ENCODE peak calls at places on chromosomes 1 and 21, in six cellular contexts. T is K562, W is H1, X is GM12891, E is GM12878, F is HepG2. R is an unnamed sample.

GRCh38 chr1:117147856-117148588 is 26.5 kb upstream of the TRIM45 start:
- DNase-seq in T (no peak), W (no peak), X (no peak), E (no peak), F (no peak), R (no peak)

GRCh38 chr21:25149022-25149421 is 458.3 kb downstream of the MRPL39 start:
- DNase-seq in T (no peak), W (no peak), X (no peak), E (no peak), F (no peak), R (no peak)

GRCh38 chr1:19723874-19724273 is 59.2 kb downstream of the HTR6 start:
- DNase-seq in T (no peak), W (no peak), X (no peak), E (no peak), F (no peak), R (no peak)

GRCh38 chr1:31639543-31639942 is 5.1 kb downstream of the PEF1 start:
- DNase-seq in T (no peak), W (no peak), X (no peak), E (no peak), F (no peak), R (no peak)

GRCh38 chr1:101302831-101303511 is 66.2 kb downstream of the S1PR1 start:
- DNase-seq in T (no peak), W (no peak), X (no peak), E (no peak), F (no peak), R (no peak)

GRCh38 chr1:29518183-29518835 is 282.0 kb downstream of the PTPRU start:
- DNase-seq in T (no peak), W (no peak), X (no peak), E (no peak), F (no peak), R (no peak)

GRCh38 chr1:168691541-168691940 is 37.5 kb downstream of the DPT start:
- DNase-seq in T (no peak), W (no peak), X (no peak), E (no peak), F (no peak), R (no peak)

GRCh38 chr1:59375321-59376220 is 78.7 kb downstream of the FGGY start:
- DNase-seq in T (no peak), W (no peak), X (no peak), E (no peak), F (no peak), R (no peak)

GRCh38 chr1:203340112-203340804 is 10.7 kb downstream of the FMOD start:
- DNase-seq in T (peak), W (no peak), X (peak), E (no peak), F (peak), R (peak)

GRCh38 chr1:161884475-161884874 is 118.4 kb downstream of the ATF6 start:
- DNase-seq in T (no peak), W (no peak), X (no peak), E (no peak), F (no peak), R (no peak)

GRCh38 chr1:40312238-40313205 is 4.6 kb downstream of the COL9A2 start:
- DNase-seq in T (no peak), W (no peak), X (peak), E (peak), F (peak), R (peak)

GRCh38 chr1:225772323-225772768 is 5.3 kb upstream of the SRP9 start:
- DNase-seq in T (peak), W (peak), X (no peak), E (no peak), F (peak), R (peak)

GRCh38 chr1:112673589-112674439 is 645 bp upstream of the MOV10 start:
- DNase-seq in T (no peak), W (no peak), X (no peak), E (no peak), F (peak), R (no peak)

GRCh38 chr1:17587693-17588047 is 48.2 kb downstream of the ARHGEF10L start:
- DNase-seq in T (no peak), W (no peak), X (no peak), E (no peak), F (peak), R (no peak)

GRCh38 chr1:30768830-30769718 is 11.5 kb upstream of the LAPTM5 start:
- DNase-seq in T (peak), W (no peak), X (no peak), E (no peak), F (no peak), R (no peak)

GRCh38 chr1:107529511-107530149 is 388.8 kb downstream of the NTNG1 start:
- DNase-seq in T (peak), W (no peak), X (peak), E (peak), F (peak), R (peak)

GRCh38 chr1:112358798-112359408 is 37.1 kb upstream of the CTTNBP2NL start:
- DNase-seq in T (peak), W (peak), X (peak), E (no peak), F (peak), R (peak)

GRCh38 chr1:102498929-102499328 is 502.2 kb upstream of the OLFM3 start:
- DNase-seq in T (no peak), W (no peak), X (no peak), E (no peak), F (no peak), R (no peak)

GRCh38 chr1:175749075-175749474 is 5.7 kb upstream of the TNR start:
- DNase-seq in T (no peak), W (no peak), X (no peak), E (no peak), F (no peak), R (no peak)

GRCh38 chr1:43439781-43440180 is 13.9 kb downstream of the HYI start:
- DNase-seq in T (no peak), W (no peak), X (no peak), E (no peak), F (no peak), R (no peak)

GRCh38 chr1:156727914-156728598 is at the start of gene METTL25B:
- DNase-seq in T (peak), W (peak), X (peak), E (no peak), F (peak), R (peak)

GRCh38 chr1:176904057-176904815 is 260.3 kb downstream of the ASTN1 start:
- DNase-seq in T (no peak), W (peak), X (no peak), E (no peak), F (no peak), R (no peak)

GRCh38 chr1:61637470-61637869 is 87.5 kb downstream of the TM2D1 start:
- DNase-seq in T (no peak), W (no peak), X (no peak), E (no peak), F (no peak), R (no peak)

GRCh38 chr1:61639937-61640336 is 85.0 kb downstream of the TM2D1 start:
- DNase-seq in T (no peak), W (no peak), X (no peak), E (no peak), F (no peak), R (no peak)

GRCh38 chr1:61636814-61637213 is 88.1 kb downstream of the TM2D1 start:
- DNase-seq in T (no peak), W (no peak), X (no peak), E (no peak), F (no peak), R (no peak)

GRCh38 chr1:61639218-61639617 is 85.7 kb downstream of the TM2D1 start:
- DNase-seq in T (no peak), W (no peak), X (no peak), E (no peak), F (no peak), R (no peak)

GRCh38 chr1:61638296-61638695 is 86.6 kb downstream of the TM2D1 start:
- DNase-seq in T (no peak), W (no peak), X (no peak), E (no peak), F (no peak), R (no peak)
- TF ChIP-seq POLR2AphosphoS5 in T (no peak), W (no peak), X (no peak), E (no peak), F (no peak), R (no peak)

GRCh38 chr1:214518387-214518786 is 33.0 kb downstream of the PTPN14 start:
- DNase-seq in T (no peak), W (no peak), X (no peak), E (no peak), F (no peak), R (no peak)
- TF ChIP-seq TAF1 in T (no peak), W (no peak), X (no peak), E (no peak), F (no peak), R (no peak)

DNA sequence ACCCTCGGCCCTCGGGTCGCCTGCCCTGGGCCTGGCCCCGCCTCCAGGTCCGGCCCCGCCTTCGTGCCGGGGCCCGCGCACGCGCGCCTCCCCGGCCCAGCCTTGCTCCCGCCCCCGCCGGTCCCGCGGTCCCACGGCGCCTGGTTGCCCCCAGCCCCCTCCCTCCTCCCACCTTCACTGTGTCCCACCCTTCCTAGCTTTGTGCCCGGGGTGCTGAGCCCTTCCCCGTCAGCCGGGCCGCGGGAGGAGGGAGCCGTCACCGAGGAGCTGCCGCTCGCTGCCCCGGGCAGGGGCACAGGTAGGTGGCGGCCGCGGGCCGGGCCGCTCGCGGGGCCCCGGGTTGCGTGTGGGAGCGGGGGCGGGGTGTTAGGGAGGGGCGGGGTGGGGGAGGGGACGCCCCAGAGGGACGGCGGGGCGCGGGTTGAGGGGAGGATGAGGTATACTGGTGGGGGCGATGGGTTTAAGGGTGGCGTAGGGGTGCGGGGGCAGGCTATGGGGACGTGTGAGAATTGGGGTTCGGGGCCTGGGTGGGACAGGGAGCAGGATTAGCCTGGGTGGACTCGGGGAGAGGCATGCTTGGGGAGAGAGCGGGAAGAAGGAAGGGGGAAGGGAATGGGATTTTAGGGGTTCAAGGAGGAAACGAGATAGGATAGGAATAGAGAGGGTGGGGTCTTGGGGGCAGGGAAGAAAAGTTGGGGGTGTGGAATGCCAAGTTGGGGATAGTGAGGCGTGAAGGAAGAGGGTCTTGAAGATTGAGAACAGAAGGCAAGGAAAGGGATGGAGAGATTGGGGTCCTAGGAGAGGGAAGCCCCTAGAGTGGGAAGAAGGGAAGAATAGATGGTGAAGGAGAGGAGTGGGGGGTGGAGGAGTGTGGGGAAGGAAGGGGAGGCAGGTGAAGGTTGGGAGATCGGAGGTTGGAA is at the start of gene LRRC42:
- DNase-seq in T (peak), W (no peak), X (no peak), E (no peak), F (no peak), R (peak)
- TF ChIP-seq POLR2A in T (no peak), W (no peak), X (no peak), E (peak), F (peak), R (peak)

DNA sequence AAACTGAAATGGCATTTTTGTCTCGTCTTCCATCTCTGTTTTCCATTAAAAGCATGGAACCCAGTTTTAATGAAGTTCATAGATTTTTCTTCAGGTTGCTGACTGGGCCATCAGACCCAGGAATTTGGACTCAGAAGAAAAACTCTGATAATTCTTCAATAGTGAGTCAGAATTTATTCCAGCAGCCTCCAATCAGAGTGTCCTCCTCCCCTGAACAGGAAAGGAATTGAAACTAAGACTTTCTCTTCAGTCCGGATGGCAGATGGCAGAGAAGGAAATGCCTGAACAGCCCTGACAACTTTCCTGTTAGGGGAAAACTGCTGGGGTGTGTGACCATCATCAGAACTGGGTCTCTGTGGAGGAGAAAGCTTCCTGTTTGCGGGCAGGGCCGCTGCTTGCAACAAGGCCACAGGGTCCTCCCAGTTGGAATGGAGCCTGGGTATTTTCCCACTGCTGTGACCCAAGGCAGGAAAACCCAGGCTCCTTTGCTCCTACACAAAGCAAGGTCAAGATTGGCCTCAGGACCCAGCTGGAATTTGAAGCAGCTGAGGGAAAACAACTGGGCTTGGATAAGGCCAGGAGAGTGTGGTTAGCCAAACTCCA is 20.7 kb downstream of the CD34 start:
- DNase-seq in T (no peak), W (no peak), X (no peak), E (no peak), F (no peak), R (no peak)
- TF ChIP-seq POLR2AphosphoS5 in T (no peak), W (no peak), X (no peak), E (no peak), F (no peak), R (no peak)

GRCh38 chr1:167297222-167298214 is 76.8 kb downstream of the POU2F1 start:
- DNase-seq in T (no peak), W (no peak), X (no peak), E (no peak), F (peak), R (no peak)
- TF ChIP-seq TAF1 in T (no peak), W (no peak), X (no peak), E (no peak), F (no peak), R (no peak)

GRCh38 chr1:99849744-99850457 is at the start of gene AGL:
- DNase-seq in T (peak), W (peak), X (peak), E (peak), F (peak), R (peak)
- TF ChIP-seq POLR2A in T (peak), W (peak), X (peak), E (peak), F (peak), R (peak)

R was measured in GM12892.